ENCODE peak calls at places on chromosome 1, in nine cellular contexts. One of them, this sample, is unnamed.

GRCh38 chr1:225468270-225469020 is 40.6 kb upstream of the LBR start:
- DNase-seq in suprapubic skin: peak; percentile 48
- DNase-seq in foreskin keratinocyte: no peak
- DNase-seq in neural progenitor cell: no peak
- DNase-seq in kidney: peak; percentile 31
- DNase-seq in keratinocyte: no peak
- DNase-seq in thoracic aorta: no peak
- DNase-seq in ovary: no peak
- DNase-seq in cardiac muscle cell: no peak
- DNase-seq in this sample: no peak

GRCh38 chr1:219041819-219042218 is 131.9 kb upstream of the LYPLAL1 start:
- DNase-seq in kidney: no peak
- DNase-seq in suprapubic skin: no peak
- DNase-seq in neural progenitor cell: no peak
- DNase-seq in thoracic aorta: no peak
- DNase-seq in cardiac muscle cell: peak; percentile 95
- DNase-seq in keratinocyte: no peak
- DNase-seq in ovary: no peak
- DNase-seq in foreskin keratinocyte: no peak
- DNase-seq in this sample: peak; percentile 69

GRCh38 chr1:37952738-37953137 is 5.9 kb upstream of the INPP5B start:
- DNase-seq in foreskin keratinocyte: no peak
- DNase-seq in keratinocyte: no peak
- DNase-seq in kidney: no peak
- DNase-seq in neural progenitor cell: no peak
- DNase-seq in suprapubic skin: no peak
- DNase-seq in ovary: peak; percentile 1
- DNase-seq in cardiac muscle cell: no peak
- DNase-seq in thoracic aorta: no peak
- DNase-seq in this sample: no peak

GRCh38 chr1:115182012-115182715 is 92.9 kb upstream of the TSPAN2 start:
- DNase-seq in neural progenitor cell: no peak
- DNase-seq in ovary: no peak
- DNase-seq in suprapubic skin: no peak
- DNase-seq in keratinocyte: no peak
- DNase-seq in thoracic aorta: no peak
- DNase-seq in cardiac muscle cell: no peak
- DNase-seq in foreskin keratinocyte: peak; percentile 49
- DNase-seq in kidney: no peak
- DNase-seq in this sample: no peak

GRCh38 chr1:15684468-15685283 is 556 bp downstream of the PLEKHM2 start:
- DNase-seq in suprapubic skin: peak; percentile 85
- DNase-seq in thoracic aorta: no peak
- DNase-seq in neural progenitor cell: peak; percentile 54
- DNase-seq in keratinocyte: no peak
- DNase-seq in cardiac muscle cell: peak; percentile 15
- DNase-seq in ovary: peak; percentile 67
- DNase-seq in foreskin keratinocyte: no peak
- DNase-seq in kidney: peak; percentile 84
- DNase-seq in this sample: peak; percentile 59

GRCh38 chr1:159012495-159012894 is 2.8 kb downstream of the IFI16 start:
- DNase-seq in neural progenitor cell: peak; percentile 69
- DNase-seq in keratinocyte: no peak
- DNase-seq in foreskin keratinocyte: no peak
- DNase-seq in thoracic aorta: no peak
- DNase-seq in suprapubic skin: no peak
- DNase-seq in ovary: no peak
- DNase-seq in cardiac muscle cell: peak; percentile 45
- DNase-seq in kidney: no peak
- DNase-seq in this sample: no peak

GRCh38 chr1:12587981-12588620 is 29.9 kb downstream of the DHRS3 start:
- DNase-seq in suprapubic skin: no peak
- DNase-seq in keratinocyte: no peak
- DNase-seq in neural progenitor cell: no peak
- DNase-seq in kidney: no peak
- DNase-seq in foreskin keratinocyte: peak; percentile 66
- DNase-seq in cardiac muscle cell: no peak
- DNase-seq in ovary: no peak
- DNase-seq in thoracic aorta: no peak
- DNase-seq in this sample: no peak

GRCh38 chr1:85366391-85366790 is 90.0 kb upstream of the BCL10 start:
- DNase-seq in keratinocyte: no peak
- DNase-seq in neural progenitor cell: no peak
- DNase-seq in ovary: no peak
- DNase-seq in cardiac muscle cell: peak; percentile 85
- DNase-seq in foreskin keratinocyte: peak; percentile 85
- DNase-seq in thoracic aorta: no peak
- DNase-seq in suprapubic skin: no peak
- DNase-seq in kidney: no peak
- DNase-seq in this sample: no peak

GRCh38 chr1:219049411-219049943 is 124.2 kb upstream of the LYPLAL1 start:
- DNase-seq in ovary: no peak
- DNase-seq in foreskin keratinocyte: no peak
- DNase-seq in neural progenitor cell: no peak
- DNase-seq in thoracic aorta: no peak
- DNase-seq in suprapubic skin: no peak
- DNase-seq in keratinocyte: no peak
- DNase-seq in cardiac muscle cell: no peak
- DNase-seq in kidney: no peak
- DNase-seq in this sample: no peak

GRCh38 chr1:185477638-185478216 is 160.7 kb upstream of the IVNS1ABP start:
- DNase-seq in cardiac muscle cell: no peak
- DNase-seq in neural progenitor cell: no peak
- DNase-seq in thoracic aorta: no peak
- DNase-seq in ovary: no peak
- DNase-seq in suprapubic skin: no peak
- DNase-seq in kidney: no peak
- DNase-seq in keratinocyte: no peak
- DNase-seq in foreskin keratinocyte: no peak
- DNase-seq in this sample: no peak

GRCh38 chr1:84712288-84712874 is 22.1 kb upstream of the SSX2IP start:
- DNase-seq in ovary: no peak
- DNase-seq in suprapubic skin: no peak
- DNase-seq in foreskin keratinocyte: no peak
- DNase-seq in kidney: no peak
- DNase-seq in cardiac muscle cell: peak; percentile 76
- DNase-seq in thoracic aorta: no peak
- DNase-seq in keratinocyte: no peak
- DNase-seq in neural progenitor cell: no peak
- DNase-seq in this sample: no peak

GRCh38 chr1:17427696-17428660 is 11.5 kb downstream of the RCC2 start:
- DNase-seq in ovary: no peak
- DNase-seq in kidney: peak; percentile 42
- DNase-seq in suprapubic skin: no peak
- DNase-seq in foreskin keratinocyte: no peak
- DNase-seq in neural progenitor cell: no peak
- DNase-seq in thoracic aorta: no peak
- DNase-seq in cardiac muscle cell: no peak
- DNase-seq in keratinocyte: no peak
- DNase-seq in this sample: no peak

GRCh38 chr1:39842726-39843305 is 40.5 kb downstream of the TRIT1 start:
- DNase-seq in neural progenitor cell: no peak
- DNase-seq in foreskin keratinocyte: no peak
- DNase-seq in suprapubic skin: no peak
- DNase-seq in keratinocyte: no peak
- DNase-seq in cardiac muscle cell: no peak
- DNase-seq in thoracic aorta: no peak
- DNase-seq in kidney: no peak
- DNase-seq in ovary: no peak
- DNase-seq in this sample: no peak

DNA sequence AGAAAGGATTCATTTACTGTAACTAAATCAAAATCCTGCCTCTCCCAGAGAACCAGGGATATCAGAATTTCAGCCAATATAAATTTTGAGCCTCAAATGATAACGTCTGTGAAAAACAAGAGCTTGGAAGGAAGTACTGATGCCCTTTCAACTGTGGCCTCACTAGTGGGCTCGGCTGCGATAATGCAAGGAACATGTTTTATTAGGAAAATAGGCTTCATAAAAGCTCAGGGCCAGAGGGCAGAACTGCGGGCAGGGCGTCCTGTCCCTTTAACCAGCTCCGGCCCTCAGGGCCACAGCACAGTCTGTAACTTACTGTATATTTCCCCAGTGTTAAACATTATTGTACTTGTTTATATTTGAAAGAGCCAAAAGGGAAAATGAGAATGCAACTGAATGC is 122.0 kb downstream of the PEX14 start:
- DNase-seq in neural progenitor cell: no peak
- DNase-seq in foreskin keratinocyte: no peak
- DNase-seq in ovary: peak; percentile 33
- DNase-seq in keratinocyte: no peak
- DNase-seq in thoracic aorta: no peak
- DNase-seq in suprapubic skin: no peak
- DNase-seq in kidney: no peak
- DNase-seq in cardiac muscle cell: no peak
- DNase-seq in this sample: no peak
- H3K27ac ChIP-seq in neural progenitor cell: no peak overlapping the region
- H3K27ac ChIP-seq in foreskin keratinocyte: no peak overlapping the region
- H3K27ac ChIP-seq in ovary: no peak overlapping the region
- H3K27ac ChIP-seq in keratinocyte: no peak overlapping the region
- H3K27ac ChIP-seq in thoracic aorta: no peak overlapping the region
- H3K27ac ChIP-seq in suprapubic skin: no peak overlapping the region
- H3K27ac ChIP-seq in kidney: no peak overlapping the region
- H3K27ac ChIP-seq in cardiac muscle cell: no peak overlapping the region
- H3K27ac ChIP-seq in this sample: no peak overlapping the region

DNA sequence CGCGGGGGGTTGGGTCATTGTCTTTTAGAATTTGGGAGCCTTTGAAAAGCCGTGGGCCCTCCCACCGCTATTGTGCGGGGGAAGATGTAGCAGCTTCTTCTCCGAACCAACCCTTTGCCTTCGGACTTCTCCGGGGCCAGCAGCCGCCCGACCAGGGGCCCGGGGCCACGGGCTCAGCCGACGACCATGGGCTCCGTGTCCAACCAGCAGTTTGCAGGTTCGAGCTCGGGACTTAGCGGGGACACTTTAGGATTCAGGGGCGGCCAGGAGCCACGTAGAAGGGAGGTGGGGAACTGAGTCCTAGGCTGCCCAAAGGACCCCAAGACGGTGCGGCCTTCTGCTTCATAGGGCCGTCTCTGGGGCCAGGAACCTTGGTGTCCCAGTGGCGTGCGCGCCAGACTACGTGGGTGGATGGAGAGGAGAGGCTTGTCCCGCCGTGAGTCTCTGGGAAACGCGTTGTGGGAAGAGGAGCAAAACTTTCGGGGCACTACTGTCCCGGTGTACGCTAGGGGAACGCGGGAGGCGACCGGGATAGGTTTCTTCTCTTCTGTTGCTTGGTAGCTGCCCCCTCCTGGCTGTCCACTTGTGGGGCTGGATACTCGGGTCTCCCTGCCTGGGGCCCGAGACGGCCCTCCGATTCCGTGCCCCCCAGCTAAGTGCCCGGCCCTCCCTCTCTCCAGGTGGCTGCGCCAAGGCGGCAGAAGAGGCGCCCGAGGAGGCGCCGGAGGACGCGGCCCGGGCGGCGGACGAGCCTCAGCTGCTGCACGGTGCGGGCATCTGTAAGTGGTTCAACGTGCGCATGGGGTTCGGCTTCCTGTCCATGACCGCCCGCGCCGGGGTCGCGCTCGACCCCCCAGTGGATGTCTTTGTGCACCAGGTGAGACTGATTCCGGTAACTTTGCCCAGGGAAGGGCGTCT is at the start of gene LIN28A:
- DNase-seq in ovary: no peak
- DNase-seq in thoracic aorta: no peak
- DNase-seq in foreskin keratinocyte: no peak
- DNase-seq in keratinocyte: no peak
- DNase-seq in suprapubic skin: no peak
- DNase-seq in cardiac muscle cell: no peak
- DNase-seq in neural progenitor cell: peak; percentile 63
- DNase-seq in kidney: no peak
- DNase-seq in this sample: no peak
- H3K27ac ChIP-seq in ovary: no peak within 1 kb of the TSS
- H3K27ac ChIP-seq in thoracic aorta: no peak within 1 kb of the TSS
- H3K27ac ChIP-seq in foreskin keratinocyte: no peak within 1 kb of the TSS
- H3K27ac ChIP-seq in keratinocyte: no peak within 1 kb of the TSS
- H3K27ac ChIP-seq in suprapubic skin: no peak within 1 kb of the TSS
- H3K27ac ChIP-seq in cardiac muscle cell: peak within 1 kb of the TSS; percentile 76
- H3K27ac ChIP-seq in neural progenitor cell: peak within 1 kb of the TSS; percentile 98
- H3K27ac ChIP-seq in kidney: no peak within 1 kb of the TSS
- H3K27ac ChIP-seq in this sample: no peak within 1 kb of the TSS

GRCh38 chr1:111332190-111332589 is 41.5 kb downstream of the CHIA start:
- DNase-seq in thoracic aorta: no peak
- DNase-seq in suprapubic skin: no peak
- DNase-seq in neural progenitor cell: no peak
- DNase-seq in ovary: no peak
- DNase-seq in kidney: no peak
- DNase-seq in cardiac muscle cell: no peak
- DNase-seq in foreskin keratinocyte: no peak
- DNase-seq in keratinocyte: no peak
- DNase-seq in this sample: no peak

GRCh38 chr1:111334169-111334568 is 43.5 kb downstream of the CHIA start:
- DNase-seq in keratinocyte: peak; percentile 5
- DNase-seq in neural progenitor cell: peak; percentile 64
- DNase-seq in kidney: no peak
- DNase-seq in thoracic aorta: no peak
- DNase-seq in suprapubic skin: no peak
- DNase-seq in cardiac muscle cell: peak; percentile 68
- DNase-seq in ovary: no peak
- DNase-seq in foreskin keratinocyte: no peak
- DNase-seq in this sample: no peak
- H3K27ac ChIP-seq in keratinocyte: no peak overlapping the region
- H3K27ac ChIP-seq in neural progenitor cell: no peak overlapping the region
- H3K27ac ChIP-seq in kidney: no peak overlapping the region
- H3K27ac ChIP-seq in thoracic aorta: no peak overlapping the region
- H3K27ac ChIP-seq in suprapubic skin: no peak overlapping the region
- H3K27ac ChIP-seq in cardiac muscle cell: no peak overlapping the region
- H3K27ac ChIP-seq in ovary: no peak overlapping the region
- H3K27ac ChIP-seq in foreskin keratinocyte: no peak overlapping the region
- H3K27ac ChIP-seq in this sample: no peak overlapping the region

DNA sequence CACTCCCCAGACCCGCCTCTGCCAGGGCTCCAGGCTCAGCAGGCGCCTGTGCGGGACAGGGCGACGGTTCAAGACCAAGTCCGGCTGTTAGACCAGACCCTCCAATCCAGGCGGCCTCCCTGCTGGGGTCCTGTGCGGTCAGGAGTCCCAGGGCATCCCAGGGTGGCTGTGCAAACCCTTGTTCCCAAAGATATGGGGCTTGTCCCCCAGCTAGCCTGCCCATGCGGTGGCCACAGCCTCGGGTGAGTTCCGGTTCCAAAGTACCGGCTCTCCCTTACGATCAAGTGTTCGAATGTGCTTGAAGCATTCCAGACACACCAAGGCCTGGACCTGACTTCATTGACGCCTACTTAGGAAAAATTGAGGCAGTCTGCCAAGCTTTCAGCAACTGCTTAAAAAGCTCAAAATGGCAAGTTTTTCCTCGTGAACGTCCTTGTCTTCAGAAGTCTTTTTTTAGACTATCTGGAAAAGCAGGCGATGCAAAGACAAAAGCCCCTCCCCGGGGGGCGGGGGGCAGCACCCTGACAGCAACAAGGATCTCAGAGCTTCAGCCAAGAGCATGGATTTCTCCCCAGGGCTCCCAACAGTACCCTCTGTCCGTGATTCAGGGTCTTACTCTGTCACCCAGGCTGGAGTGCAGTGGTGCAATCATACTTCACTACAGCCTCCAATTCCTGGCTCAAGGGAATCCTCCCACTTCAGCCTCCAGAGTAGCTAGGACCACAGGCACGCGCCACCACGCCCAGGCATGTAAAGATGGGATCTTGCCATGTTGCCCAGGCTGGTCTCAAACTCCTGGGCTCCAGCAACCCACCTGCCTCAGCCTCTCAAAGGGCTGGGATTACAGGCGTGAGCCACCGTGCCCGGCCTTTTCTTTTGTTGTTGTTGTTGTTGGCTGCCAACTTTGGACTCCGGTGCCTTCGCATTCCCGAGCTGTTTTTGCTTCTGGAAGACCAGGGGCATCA is 2.3 kb downstream of the FAAP20 start:
- DNase-seq in thoracic aorta: no peak
- DNase-seq in kidney: peak; percentile 78
- DNase-seq in ovary: peak; percentile 64
- DNase-seq in neural progenitor cell: no peak
- DNase-seq in foreskin keratinocyte: no peak
- DNase-seq in keratinocyte: no peak
- DNase-seq in suprapubic skin: peak; percentile 70
- DNase-seq in cardiac muscle cell: peak; percentile 94
- DNase-seq in this sample: no peak
- H3K27ac ChIP-seq in thoracic aorta: peak overlapping the region; percentile 83
- H3K27ac ChIP-seq in kidney: peak overlapping the region; percentile 5
- H3K27ac ChIP-seq in ovary: peak overlapping the region; percentile 70
- H3K27ac ChIP-seq in neural progenitor cell: no peak overlapping the region
- H3K27ac ChIP-seq in foreskin keratinocyte: no peak overlapping the region
- H3K27ac ChIP-seq in keratinocyte: no peak overlapping the region
- H3K27ac ChIP-seq in suprapubic skin: peak overlapping the region; percentile 27
- H3K27ac ChIP-seq in cardiac muscle cell: peak overlapping the region; percentile 69
- H3K27ac ChIP-seq in this sample: no peak overlapping the region